ENCODE peak calls at places on chromosomes 5 and 9, in eight cellular contexts. P, Y, J, R, L, C, D and G are unnamed samples.

GRCh38 chr5:135233477-135233876 is 165.6 kb downstream of the MACROH2A1 start:
- DNase-seq in D (no peak), C (no peak), R (no peak), J (no peak), L (no peak), P (no peak), Y (no peak), G (no peak)

GRCh38 chr9:76459691-76460635 is 981 bp downstream of the GCNT1 start:
- DNase-seq in D (peak; percentile 46), J (peak; percentile 38), Y (no peak), R (no peak), P (peak; percentile 47), C (peak; percentile 56), L (no peak), G (peak; percentile 49)

GRCh38 chr9:127185931-127186781 is 63.7 kb upstream of the ANGPTL2 start:
- DNase-seq in R (no peak), J (no peak), L (no peak), Y (no peak), C (no peak), D (no peak), P (no peak), G (no peak)

GRCh38 chr5:35188041-35188457 is 42.2 kb downstream of the PRLR start:
- DNase-seq in P (no peak), J (no peak), D (no peak), R (no peak), L (no peak), Y (no peak), C (no peak), G (no peak)

GRCh38 chr5:179310439-179311090 is 34.7 kb downstream of the ADAMTS2 start:
- DNase-seq in D (no peak), Y (no peak), R (no peak), P (no peak), J (no peak), L (no peak), C (no peak), G (no peak)

GRCh38 chr9:115106001-115106400 is 12.0 kb downstream of the TNC start:
- DNase-seq in Y (no peak), C (no peak), P (no peak), D (no peak), J (no peak), R (no peak), L (peak; percentile 40), G (no peak)

GRCh38 chr5:172235132-172235780 is 41.3 kb downstream of the EFCAB9 start:
- DNase-seq in Y (no peak), R (no peak), L (no peak), C (no peak), D (no peak), J (no peak), P (no peak), G (no peak)

GRCh38 chr9:38339496-38339895 is 53.0 kb upstream of the ALDH1B1 start:
- DNase-seq in J (no peak), L (no peak), D (no peak), Y (peak; percentile 41), R (no peak), P (no peak), C (no peak), G (no peak)

GRCh38 chr9:37617837-37618236 is 25.4 kb upstream of the TOMM5 start:
- DNase-seq in J (no peak), R (no peak), C (no peak), L (no peak), D (peak; percentile 52), P (no peak), Y (no peak), G (no peak)

GRCh38 chr5:77844408-77845272 is 68.5 kb upstream of the TBCA start:
- DNase-seq in D (no peak), Y (no peak), L (no peak), C (no peak), R (no peak), P (no peak), J (no peak), G (no peak)

GRCh38 chr5:132466453-132467291 is 23.9 kb downstream of the IRF1 start:
- DNase-seq in L (no peak), P (peak; percentile 72), D (peak; percentile 73), C (peak; percentile 88), R (peak; percentile 56), Y (no peak), J (peak; percentile 91), G (no peak)

GRCh38 chr5:135129307-135129706 is 95.3 kb upstream of the PITX1 start:
- DNase-seq in C (peak; percentile 66), L (no peak), P (peak; percentile 54), D (no peak), J (no peak), Y (no peak), R (no peak), G (no peak)

GRCh38 chr9:91978739-91979414 is 28.8 kb upstream of the ROR2 start:
- DNase-seq in D (peak; percentile 64), C (peak; percentile 54), Y (peak; percentile 77), J (peak; percentile 51), P (peak; percentile 49), L (no peak), R (no peak), G (peak; percentile 75)

GRCh38 chr5:86917117-86917579 is 299.4 kb downstream of the COX7C start:
- DNase-seq in C (peak; percentile 4), J (no peak), R (no peak), L (no peak), P (no peak), D (peak; percentile 5), Y (no peak), G (peak; percentile 12)

GRCh38 chr9:1086517-1086916 is 36.4 kb downstream of the DMRT2 start:
- DNase-seq in J (no peak), C (no peak), R (no peak), P (no peak), Y (no peak), D (no peak), L (no peak), G (no peak)

GRCh38 chr5:132807163-132807838 is 5.8 kb upstream of the SOWAHA start:
- DNase-seq in D (no peak), Y (no peak), P (no peak), L (no peak), R (no peak), J (no peak), C (peak; percentile 27), G (no peak)